ENCODE peak calls at places on chromosome 20, in eight cellular contexts. X is astrocyte, U is breast epithelium, N is Panc1, C is brain microvascular endothelial cell, P is AG04450, W is choroid plexus epithelial cell, S is aorta. I is an unnamed sample.
A peak's percentile ranks its signal among the peaks of the same experiment; 100 is the strongest.

GRCh38 chr20:63125893-63126601 is 89.9 kb downstream of the YTHDF1 start:
- DNase-seq in C (no peak), W (no peak), P (no peak), S (peak; percentile 41), U (no peak), X (no peak), N (no peak), I (no peak)

GRCh38 chr20:297925-298754 is 770 bp downstream of the ZCCHC3 start:
- DNase-seq in C (peak; percentile 47), N (no peak), S (peak; percentile 88), U (peak; percentile 50), W (peak; percentile 78), X (peak; percentile 59), P (no peak), I (peak; percentile 75)

GRCh38 chr20:41135187-41135887 is 2.0 kb upstream of the PLCG1 start:
- DNase-seq in U (peak; percentile 41), P (no peak), X (no peak), N (no peak), W (peak; percentile 56), S (no peak), C (no peak), I (no peak)

GRCh38 chr20:38094373-38094775 is 60.8 kb downstream of the RPRD1B start:
- DNase-seq in U (no peak), N (peak; percentile 69), X (peak; percentile 70), S (no peak), C (peak; percentile 81), P (no peak), W (peak; percentile 90), I (no peak)

GRCh38 chr20:18412202-18412901 is 54.5 kb downstream of the DZANK1 start:
- DNase-seq in S (no peak), N (no peak), X (no peak), C (no peak), P (no peak), W (no peak), U (no peak), I (no peak)

GRCh38 chr20:2230671-2231488 is 64.9 kb upstream of the TGM3 start:
- DNase-seq in S (no peak), W (no peak), U (no peak), X (no peak), N (no peak), C (no peak), P (no peak), I (no peak)

GRCh38 chr20:62824476-62825287 is 7.8 kb downstream of the COL9A3 start:
- DNase-seq in N (no peak), C (no peak), U (peak; percentile 64), W (peak; percentile 73), X (no peak), S (no peak), P (no peak), I (no peak)

GRCh38 chr20:64080013-64080812 is at the start of gene OPRL1:
- DNase-seq in W (no peak), U (no peak), S (no peak), X (no peak), P (no peak), C (no peak), N (no peak), I (no peak)

GRCh38 chr20:8602389-8603116 is 466.3 kb upstream of the PLCB4 start:
- DNase-seq in S (no peak), X (no peak), U (no peak), C (no peak), P (no peak), W (peak; percentile 16), N (no peak), I (no peak)

GRCh38 chr20:32040142-32040953 is 11.7 kb upstream of the HCK start:
- DNase-seq in P (no peak), C (no peak), W (no peak), S (no peak), X (no peak), N (no peak), U (no peak), I (peak; percentile 10)
- H3K4me3 ChIP-seq in P (no peak overlapping the region), C (no peak overlapping the region), W (no peak overlapping the region), S (no peak overlapping the region), X (no peak overlapping the region), N (no peak overlapping the region), U (no peak overlapping the region), I (no peak overlapping the region)

DNA sequence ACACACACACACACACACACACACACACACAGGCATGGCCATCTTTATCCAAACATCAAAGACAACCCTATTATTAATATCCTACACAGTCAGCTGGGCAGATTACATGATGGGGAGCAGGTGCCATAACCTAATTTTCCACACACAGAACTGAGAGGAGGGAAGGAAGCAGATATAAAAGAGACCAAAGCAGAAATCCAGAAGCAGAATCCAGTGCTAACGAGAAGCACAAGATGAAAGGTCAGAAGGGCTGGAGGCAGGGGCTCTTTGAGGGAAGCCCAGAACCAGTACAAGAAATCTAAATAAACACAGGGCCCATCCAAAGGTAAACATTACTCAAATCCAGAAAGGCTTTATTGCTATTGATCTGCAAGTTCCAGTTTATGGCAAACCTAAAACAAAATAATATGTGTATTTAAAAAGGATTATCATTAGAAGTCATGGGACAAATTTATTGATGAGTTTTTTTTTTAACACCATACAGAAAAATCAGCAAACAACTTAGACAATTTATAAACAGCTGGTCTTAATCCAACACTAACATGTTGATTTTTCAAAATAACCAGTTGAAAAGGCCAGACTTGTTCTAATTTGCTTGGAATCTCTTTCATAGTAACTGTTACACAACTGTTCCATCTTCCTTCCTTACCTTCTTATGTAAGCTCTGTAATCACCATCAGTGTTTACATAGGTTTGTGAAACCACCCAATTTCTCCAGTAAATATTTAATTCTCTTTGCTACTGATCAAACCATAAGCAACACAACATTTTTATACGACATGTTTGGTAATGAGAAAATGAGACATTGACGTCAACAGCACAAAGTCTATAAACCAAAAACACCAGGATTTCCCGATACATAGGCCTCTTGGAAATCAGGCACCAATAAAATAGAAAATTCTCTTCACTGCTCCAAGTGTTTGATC is 34.2 kb downstream of the SLC23A2 start:
- DNase-seq in X (no peak), U (no peak), C (no peak), P (no peak), W (peak; percentile 47), S (no peak), N (no peak), I (no peak)
- H3K4me3 ChIP-seq in X (no peak overlapping the region), U (no peak overlapping the region), C (no peak overlapping the region), P (no peak overlapping the region), W (no peak overlapping the region), S (no peak overlapping the region), N (no peak overlapping the region), I (no peak overlapping the region)

GRCh38 chr20:35305682-35306556 is 13.7 kb upstream of the FAM83C start:
- DNase-seq in X (peak; percentile 100), W (peak; percentile 99), S (peak; percentile 86), C (peak; percentile 99), U (peak; percentile 74), N (peak; percentile 96), P (peak; percentile 99), I (no peak)
- H3K4me3 ChIP-seq in X (no peak overlapping the region), W (no peak overlapping the region), S (no peak overlapping the region), C (no peak overlapping the region), U (no peak overlapping the region), N (no peak overlapping the region), P (no peak overlapping the region), I (no peak overlapping the region)

GRCh38 chr20:9839626-9840025 is 750 bp upstream of the PAK5 start:
- DNase-seq in X (no peak), W (no peak), C (no peak), N (no peak), S (no peak), P (no peak), U (peak; percentile 46), I (no peak)
- H3K4me3 ChIP-seq in X (no peak overlapping the region), W (no peak overlapping the region), C (no peak overlapping the region), N (no peak overlapping the region), S (no peak overlapping the region), P (no peak overlapping the region), U (no peak overlapping the region), I (peak overlapping the region; percentile 48)

DNA sequence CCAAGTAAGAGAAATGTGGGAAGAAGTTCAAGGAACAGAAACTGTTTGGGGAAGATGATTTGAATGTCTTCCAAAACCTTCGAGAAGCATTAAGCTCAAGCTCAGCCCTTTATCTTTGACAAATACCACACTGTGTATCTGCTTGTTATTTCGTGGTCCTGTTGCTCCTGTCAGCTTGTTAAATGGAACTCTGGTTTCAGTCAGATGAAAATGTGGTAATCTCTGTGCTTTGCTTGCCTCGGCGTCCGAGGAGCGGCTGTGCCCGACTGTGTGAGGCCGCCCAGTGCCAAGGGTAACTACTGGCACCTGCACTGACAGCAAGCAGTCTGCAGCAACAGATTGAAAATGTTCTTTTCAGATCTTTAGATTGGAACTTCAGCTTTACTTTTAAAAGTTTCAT is 577.9 kb upstream of the FLRT3 start:
- DNase-seq in P (no peak), S (no peak), W (no peak), U (no peak), C (no peak), N (no peak), X (no peak), I (no peak)
- H3K4me3 ChIP-seq in P (no peak overlapping the region), S (no peak overlapping the region), W (no peak overlapping the region), U (no peak overlapping the region), C (no peak overlapping the region), N (no peak overlapping the region), X (no peak overlapping the region), I (no peak overlapping the region)

DNA sequence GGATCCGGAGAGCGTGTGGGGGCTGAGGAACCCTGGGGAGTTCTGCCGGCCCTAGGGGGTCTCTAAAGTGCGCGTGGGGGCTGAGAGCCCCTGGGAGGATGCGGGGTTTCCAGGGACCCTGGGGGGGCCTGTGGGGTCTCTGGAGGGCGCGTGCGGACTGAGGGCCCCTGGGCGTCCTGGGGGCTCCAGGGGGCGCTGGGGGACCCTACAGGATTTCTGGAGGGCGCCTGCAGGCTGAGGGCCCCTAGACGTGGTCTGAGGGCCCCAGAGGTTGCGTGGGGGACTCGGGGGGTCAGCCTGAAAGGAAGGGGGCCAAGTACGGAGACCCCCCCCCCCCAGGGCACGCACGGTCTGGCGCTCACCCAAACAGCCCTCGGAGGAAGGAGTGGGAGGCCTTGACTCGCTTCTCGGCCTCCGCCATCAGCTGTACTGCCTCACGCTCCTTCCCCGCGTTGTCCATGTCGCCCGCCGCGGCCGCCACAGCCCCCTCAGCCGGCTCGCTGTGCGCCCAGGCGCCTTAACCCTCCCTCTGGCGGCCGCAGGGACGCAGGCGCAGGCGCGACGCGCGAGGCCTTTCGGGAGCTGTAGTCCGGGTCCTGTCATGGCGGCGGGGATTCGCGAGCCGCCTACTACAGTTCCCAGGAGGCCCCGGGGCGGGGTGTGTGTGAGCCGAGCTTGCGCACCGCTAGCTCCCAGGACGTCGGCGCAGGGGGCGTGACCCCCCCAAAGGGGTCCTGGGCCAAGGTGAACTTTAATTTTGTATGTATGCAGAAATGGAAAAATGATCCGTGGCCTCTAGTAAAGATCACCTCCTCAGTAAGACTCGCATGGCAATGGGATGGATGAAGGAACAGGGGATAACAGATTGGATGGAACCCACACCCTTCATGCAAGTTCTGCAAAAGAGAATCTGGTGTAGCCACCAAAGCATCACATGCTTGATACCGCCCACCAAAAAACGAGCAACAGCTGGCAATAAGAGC is at the start of gene NAPB:
- DNase-seq in P (peak; percentile 69), C (peak; percentile 91), S (peak; percentile 99), X (peak; percentile 77), N (peak; percentile 61), U (peak; percentile 84), W (peak; percentile 95), I (peak; percentile 61)
- H3K4me3 ChIP-seq in P (peak within 1 kb of the TSS; percentile 92), C (peak within 1 kb of the TSS; percentile 91), S (peak within 1 kb of the TSS; percentile 83), X (peak within 1 kb of the TSS; percentile 75), N (peak within 1 kb of the TSS; percentile 73), U (peak within 1 kb of the TSS; percentile 93), W (peak within 1 kb of the TSS; percentile 91), I (peak within 1 kb of the TSS; percentile 98)

GRCh38 chr20:59932616-59933295 is 681 bp downstream of the SYCP2 start:
- DNase-seq in P (no peak), N (no peak), S (peak; percentile 74), U (no peak), W (no peak), X (no peak), C (no peak), I (no peak)
- H3K4me3 ChIP-seq in P (no peak overlapping the region), N (peak overlapping the region; percentile 65), S (no peak overlapping the region), U (peak overlapping the region; percentile 55), W (no peak overlapping the region), X (no peak overlapping the region), C (no peak overlapping the region), I (no peak overlapping the region)

I was measured in LNCaP clone FGC.